ENCODE peak calls at places on chromosome 4, in nine cellular contexts. C is uterus; E is T-helper 1 cell; S is omental fat pad; G is naive thymus-derived CD4-positive, alpha-beta T cell; Y is mesenchymal stem cell; A is posterior cingulate gyrus; N is GDM1; M is NCI-H2081. F is an unnamed sample.

GRCh38 chr4:77202491-77202890 is 45.5 kb downstream of the CCNG2 start:
- DNase-seq in Y (no peak), C (no peak), E (no peak), A (no peak), G (no peak), N (no peak), M (no peak), S (no peak), F (no peak)

GRCh38 chr4:19583827-19584569 is 667.7 kb upstream of the SLIT2 start:
- DNase-seq in Y (no peak), G (no peak), S (no peak), A (no peak), E (no peak), N (no peak), C (no peak), M (no peak), F (no peak)

GRCh38 chr4:159977907-159978617 is 875.2 kb downstream of the RAPGEF2 start:
- DNase-seq in G (no peak), A (peak), S (no peak), E (no peak), M (no peak), Y (no peak), C (no peak), N (no peak), F (no peak)

GRCh38 chr4:109562457-109563237 is 2.6 kb downstream of the MCUB start:
- DNase-seq in N (no peak), E (no peak), G (no peak), S (no peak), A (no peak), Y (no peak), M (peak), C (no peak), F (no peak)

GRCh38 chr4:8241211-8241779 is 28.3 kb upstream of the HTRA3 start:
- DNase-seq in G (no peak), M (no peak), A (peak), C (no peak), Y (no peak), S (no peak), N (no peak), E (no peak), F (no peak)

GRCh38 chr4:89283226-89283974 is 24.2 kb downstream of the GPRIN3 start:
- DNase-seq in S (no peak), A (no peak), M (no peak), C (no peak), N (no peak), E (peak), G (peak), Y (peak), F (no peak)

GRCh38 chr4:113452868-113453620 is 308.5 kb downstream of the CAMK2D start:
- DNase-seq in N (no peak), G (no peak), Y (peak), A (no peak), M (no peak), C (peak), S (no peak), E (no peak), F (no peak)

GRCh38 chr4:8188085-8188484 is 11.0 kb upstream of the SH3TC1 start:
- DNase-seq in G (no peak), M (no peak), C (no peak), N (no peak), S (no peak), E (no peak), Y (peak), A (no peak), F (no peak)

GRCh38 chr4:8917321-8917811 is 45.7 kb upstream of the HMX1 start:
- DNase-seq in E (no peak), M (no peak), S (no peak), N (no peak), G (no peak), A (peak), Y (no peak), C (no peak), F (no peak)

GRCh38 chr4:78661923-78662521 is 110.5 kb downstream of the ANXA3 start:
- DNase-seq in S (no peak), N (no peak), C (no peak), G (no peak), E (no peak), Y (peak), A (no peak), M (peak), F (peak)

F was measured in GF-D8.